ENCODE peak calls at places on chromosomes 4 and X, in six cellular contexts. One of them, this sample, is unnamed. For H3K4me1, the result is how much of the 10 kb centered on the place peaks cover.

GRCh38 chr4:22514431-22514830 is 1.4 kb downstream of the ADGRA3 start:
- DNase-seq in GM23338: no peak
- DNase-seq in MM.1S: no peak
- DNase-seq in K562: no peak
- DNase-seq in PC-3: no peak
- DNase-seq in GM12878: no peak
- DNase-seq in this sample: no peak

GRCh38 chr4:169963998-169964397 is 62.2 kb downstream of the MFAP3L start:
- DNase-seq in GM23338: no peak
- DNase-seq in MM.1S: no peak
- DNase-seq in K562: no peak
- DNase-seq in PC-3: no peak
- DNase-seq in GM12878: no peak
- DNase-seq in this sample: no peak

GRCh38 chr4:109979932-109980717 is 67.4 kb downstream of the EGF start:
- DNase-seq in GM23338: no peak
- DNase-seq in MM.1S: no peak
- DNase-seq in K562: no peak
- DNase-seq in PC-3: peak
- DNase-seq in GM12878: no peak
- DNase-seq in this sample: no peak

GRCh38 chrX:120238947-120239346 is 11.7 kb upstream of the ZBTB33 start:
- DNase-seq in GM23338: no peak
- DNase-seq in MM.1S: no peak
- DNase-seq in K562: no peak
- DNase-seq in PC-3: no peak
- DNase-seq in GM12878: no peak
- DNase-seq in this sample: no peak

GRCh38 chrX:101682723-101683122 is 23.1 kb upstream of the ARMCX2 start:
- DNase-seq in GM23338: no peak
- DNase-seq in MM.1S: no peak
- DNase-seq in K562: no peak
- DNase-seq in PC-3: no peak
- DNase-seq in GM12878: no peak
- DNase-seq in this sample: no peak

GRCh38 chr4:26992657-26993361 is 132.2 kb downstream of the STIM2 start:
- DNase-seq in GM23338: no peak
- DNase-seq in MM.1S: no peak
- DNase-seq in K562: no peak
- DNase-seq in PC-3: no peak
- DNase-seq in GM12878: peak
- DNase-seq in this sample: no peak

GRCh38 chrX:7614616-7615015 is 228.4 kb upstream of the VCX start:
- DNase-seq in GM23338: no peak
- DNase-seq in MM.1S: peak
- DNase-seq in K562: no peak
- DNase-seq in PC-3: no peak
- DNase-seq in GM12878: no peak
- DNase-seq in this sample: no peak

GRCh38 chr4:142883433-142883832 is 37.3 kb upstream of the INPP4B start:
- DNase-seq in GM23338: peak
- DNase-seq in MM.1S: no peak
- DNase-seq in K562: no peak
- DNase-seq in PC-3: peak
- DNase-seq in GM12878: no peak
- DNase-seq in this sample: no peak

GRCh38 chrX:153642313-153642654 is 4.7 kb upstream of the DUSP9 start:
- DNase-seq in GM23338: peak
- DNase-seq in MM.1S: no peak
- DNase-seq in K562: peak
- DNase-seq in PC-3: no peak
- DNase-seq in GM12878: no peak
- DNase-seq in this sample: peak

GRCh38 chr4:18664051-18664450 is 642.5 kb upstream of the LCORL start:
- DNase-seq in GM23338: no peak
- DNase-seq in MM.1S: no peak
- DNase-seq in K562: no peak
- DNase-seq in PC-3: no peak
- DNase-seq in GM12878: no peak
- DNase-seq in this sample: no peak

GRCh38 chrX:111411591-111412371 is at the start of gene DCX:
- DNase-seq in GM23338: peak
- DNase-seq in MM.1S: no peak
- DNase-seq in K562: no peak
- DNase-seq in PC-3: no peak
- DNase-seq in GM12878: no peak
- DNase-seq in this sample: no peak

GRCh38 chrX:132631579-132632232 is 142.9 kb upstream of the MBNL3 start:
- DNase-seq in GM23338: peak
- DNase-seq in MM.1S: peak
- DNase-seq in K562: peak
- DNase-seq in PC-3: peak
- DNase-seq in GM12878: no peak
- DNase-seq in this sample: peak

GRCh38 chr4:4871267-4872147 is 12.0 kb downstream of the MSX1 start:
- DNase-seq in GM23338: peak
- DNase-seq in MM.1S: peak
- DNase-seq in K562: no peak
- DNase-seq in PC-3: no peak
- DNase-seq in GM12878: no peak
- DNase-seq in this sample: no peak

GRCh38 chr4:4874254-4874653 is 14.8 kb downstream of the MSX1 start:
- DNase-seq in GM23338: no peak
- DNase-seq in MM.1S: no peak
- DNase-seq in K562: no peak
- DNase-seq in PC-3: no peak
- DNase-seq in GM12878: no peak
- DNase-seq in this sample: no peak

GRCh38 chr4:4870493-4871266 is 11.2 kb downstream of the MSX1 start:
- DNase-seq in GM23338: no peak
- DNase-seq in MM.1S: no peak
- DNase-seq in K562: no peak
- DNase-seq in PC-3: no peak
- DNase-seq in GM12878: no peak
- DNase-seq in this sample: no peak

GRCh38 chr4:4869731-4870483 is 10.4 kb downstream of the MSX1 start:
- DNase-seq in GM23338: peak
- DNase-seq in MM.1S: no peak
- DNase-seq in K562: no peak
- DNase-seq in PC-3: no peak
- DNase-seq in GM12878: no peak
- DNase-seq in this sample: no peak

DNA sequence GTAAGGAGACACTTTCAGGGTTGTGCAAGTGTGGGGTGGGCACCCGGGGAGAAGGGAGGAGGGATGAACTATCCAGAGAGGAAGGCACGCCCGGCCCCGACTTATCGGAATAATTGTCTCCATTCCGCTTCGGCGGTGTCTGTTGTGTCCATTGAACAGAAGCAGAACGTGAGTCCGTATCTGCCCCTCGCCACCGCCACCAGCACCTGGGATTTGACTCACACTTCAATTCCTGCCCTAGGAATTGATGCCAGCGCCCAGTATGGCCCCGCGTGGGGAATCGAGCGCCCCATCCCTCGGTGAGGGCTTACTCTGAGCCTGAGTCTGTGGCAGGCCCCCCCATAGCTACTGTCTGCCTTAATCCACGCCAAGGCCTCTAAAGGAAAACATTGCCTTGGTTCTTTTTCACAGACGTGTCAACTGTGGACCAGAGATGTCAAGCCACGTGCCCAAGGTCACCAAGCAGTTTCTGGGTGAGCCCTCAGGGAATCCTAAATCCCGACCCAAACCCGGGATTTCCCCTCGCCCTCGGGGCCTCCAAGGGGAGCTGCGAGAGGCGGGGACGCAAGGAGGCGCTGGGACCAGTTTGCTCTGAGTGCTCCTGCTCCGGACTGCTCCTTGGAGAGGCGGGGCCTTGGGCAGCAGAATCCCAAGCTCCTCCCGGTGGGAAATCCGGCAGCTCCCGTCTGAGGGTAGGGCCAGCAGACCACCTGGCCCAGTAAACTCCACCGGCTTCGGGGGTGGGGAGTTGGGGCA is 12.9 kb downstream of the MSX1 start:
- DNase-seq in GM23338: peak
- DNase-seq in MM.1S: no peak
- DNase-seq in K562: no peak
- DNase-seq in PC-3: no peak
- DNase-seq in GM12878: no peak
- DNase-seq in this sample: no peak
- TF ChIP-seq EZH2 in GM23338: peak
- TF ChIP-seq EZH2 in MM.1S: no peak
- TF ChIP-seq EZH2 in K562: no peak
- TF ChIP-seq EZH2 in PC-3: no peak
- TF ChIP-seq EZH2 in GM12878: no peak
- TF ChIP-seq EZH2 in this sample: no peak

DNA sequence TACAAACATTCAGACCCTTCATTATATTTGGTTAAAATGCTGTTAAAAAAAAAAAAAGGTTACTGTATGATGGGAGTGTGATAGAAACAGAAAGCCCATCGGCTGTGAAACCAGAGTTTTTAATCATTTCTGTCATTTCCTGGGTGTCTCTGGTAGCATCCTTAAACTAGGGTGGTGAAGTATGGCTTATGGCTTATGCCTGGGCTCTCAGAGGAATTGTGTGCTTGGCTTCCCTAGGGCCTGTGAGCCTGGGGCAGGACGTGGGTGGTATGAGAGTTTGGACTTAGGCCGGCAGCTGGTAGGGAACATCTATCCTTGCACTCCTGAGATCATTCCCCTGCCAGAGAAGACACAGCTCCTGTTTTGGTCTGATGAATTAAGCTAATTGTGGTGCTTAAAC is 52.2 kb downstream of the DCUN1D4 start:
- DNase-seq in GM23338: no peak
- DNase-seq in MM.1S: no peak
- DNase-seq in K562: no peak
- DNase-seq in PC-3: no peak
- DNase-seq in GM12878: no peak
- DNase-seq in this sample: no peak
- H3K4me1 ChIP-seq in GM23338: under half
- H3K4me1 ChIP-seq in MM.1S: under half
- H3K4me1 ChIP-seq in K562: under half
- H3K4me1 ChIP-seq in PC-3: under half
- H3K4me1 ChIP-seq in GM12878: under half
- H3K4me1 ChIP-seq in this sample: under half

DNA sequence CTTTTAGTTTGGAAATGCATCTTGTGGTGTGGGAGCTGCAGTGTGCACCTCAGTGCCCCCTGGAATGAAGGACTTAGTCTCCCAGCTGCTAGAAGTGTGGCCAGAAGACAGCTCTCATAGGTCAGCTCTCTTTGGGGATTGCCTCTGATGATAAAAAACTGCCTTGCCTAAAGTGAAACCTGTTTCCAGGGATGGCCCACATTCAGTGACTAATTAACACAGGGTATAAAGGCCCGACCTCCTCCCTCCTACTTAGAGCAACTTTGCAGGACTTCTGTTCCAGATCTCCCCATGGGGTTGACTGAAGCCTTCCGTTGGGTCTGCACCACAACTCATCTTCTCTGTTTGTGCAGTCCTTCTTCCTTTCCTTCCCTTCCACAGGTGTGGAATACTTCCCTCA is 53.2 kb downstream of the SPINK2 start:
- DNase-seq in GM23338: no peak
- DNase-seq in MM.1S: no peak
- DNase-seq in K562: no peak
- DNase-seq in PC-3: no peak
- DNase-seq in GM12878: no peak
- DNase-seq in this sample: no peak
- H2AFZ ChIP-seq in GM23338: no peak
- H2AFZ ChIP-seq in MM.1S: peak
- H2AFZ ChIP-seq in K562: no peak
- H2AFZ ChIP-seq in PC-3: peak
- H2AFZ ChIP-seq in GM12878: no peak
- H2AFZ ChIP-seq in this sample: no peak

GRCh38 chr4:185020863-185021761 is 2.8 kb downstream of the HELT start:
- DNase-seq in GM23338: peak
- DNase-seq in MM.1S: no peak
- DNase-seq in K562: no peak
- DNase-seq in PC-3: no peak
- DNase-seq in GM12878: no peak
- DNase-seq in this sample: no peak
- TF ChIP-seq EZH2 in GM23338: peak
- TF ChIP-seq EZH2 in MM.1S: no peak
- TF ChIP-seq EZH2 in K562: no peak
- TF ChIP-seq EZH2 in PC-3: no peak
- TF ChIP-seq EZH2 in GM12878: no peak
- TF ChIP-seq EZH2 in this sample: no peak

GRCh38 chr4:3335982-3336381 is 43.2 kb downstream of the RGS12 start:
- DNase-seq in GM23338: no peak
- DNase-seq in MM.1S: no peak
- DNase-seq in K562: no peak
- DNase-seq in PC-3: no peak
- DNase-seq in GM12878: no peak
- DNase-seq in this sample: no peak
- H3K4me1 ChIP-seq in GM23338: under half
- H3K4me1 ChIP-seq in MM.1S: under half
- H3K4me1 ChIP-seq in K562: under half
- H3K4me1 ChIP-seq in PC-3: under half
- H3K4me1 ChIP-seq in GM12878: under half
- H3K4me1 ChIP-seq in this sample: under half

DNA sequence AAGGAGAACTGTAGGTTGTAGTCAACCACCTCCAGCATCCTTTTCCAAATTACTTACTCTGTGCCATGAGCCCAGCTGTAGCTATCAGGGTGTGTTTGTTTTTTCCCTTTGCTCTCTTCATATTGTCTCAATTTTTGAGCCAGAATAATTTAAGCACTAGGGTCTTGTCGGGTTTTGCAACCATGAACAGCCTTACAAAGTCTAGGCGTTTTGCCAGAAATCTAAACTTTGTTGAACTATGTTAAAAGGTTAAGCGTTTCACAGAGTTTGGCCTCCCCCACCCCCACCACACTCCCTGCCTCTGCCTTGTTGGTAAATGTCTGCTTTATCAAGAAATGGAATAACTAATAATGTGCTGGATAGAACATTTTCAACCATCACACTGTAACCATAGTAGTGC is 190.6 kb upstream of the TTC29 start:
- DNase-seq in GM23338: no peak
- DNase-seq in MM.1S: no peak
- DNase-seq in K562: no peak
- DNase-seq in PC-3: no peak
- DNase-seq in GM12878: no peak
- DNase-seq in this sample: no peak
- H2AFZ ChIP-seq in GM23338: no peak
- H2AFZ ChIP-seq in MM.1S: no peak
- H2AFZ ChIP-seq in K562: no peak
- H2AFZ ChIP-seq in PC-3: no peak
- H2AFZ ChIP-seq in GM12878: no peak
- H2AFZ ChIP-seq in this sample: no peak

GRCh38 chr4:1403177-1403583 is 3.1 kb downstream of the NKX1-1 start:
- DNase-seq in GM23338: peak
- DNase-seq in MM.1S: no peak
- DNase-seq in K562: no peak
- DNase-seq in PC-3: no peak
- DNase-seq in GM12878: no peak
- DNase-seq in this sample: no peak
- TF ChIP-seq EZH2 in GM23338: peak
- TF ChIP-seq EZH2 in MM.1S: no peak
- TF ChIP-seq EZH2 in K562: no peak
- TF ChIP-seq EZH2 in PC-3: no peak
- TF ChIP-seq EZH2 in GM12878: no peak
- TF ChIP-seq EZH2 in this sample: no peak

DNA sequence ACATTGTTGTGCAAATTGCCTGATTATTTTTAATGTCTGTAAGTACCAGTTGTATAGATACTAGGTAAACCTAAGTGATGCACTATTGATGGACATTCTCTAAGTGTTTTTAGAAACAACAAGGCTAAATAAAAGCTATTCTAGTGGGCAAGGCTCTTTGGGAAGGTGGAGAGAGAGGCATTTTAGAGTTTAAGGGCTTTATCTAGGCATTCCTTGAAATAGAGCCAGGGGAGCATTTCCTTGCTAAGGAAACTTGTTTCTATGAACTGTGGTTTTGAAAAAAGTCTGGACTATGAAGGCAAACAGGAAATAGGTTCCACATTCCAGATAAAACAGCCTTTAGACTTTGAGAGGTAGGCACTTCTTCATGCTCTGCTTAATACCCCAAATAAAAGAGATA is 23.8 kb downstream of the BMX start:
- DNase-seq in GM23338: no peak
- DNase-seq in MM.1S: no peak
- DNase-seq in K562: no peak
- DNase-seq in PC-3: peak
- DNase-seq in GM12878: no peak
- DNase-seq in this sample: no peak
- H3K4me1 ChIP-seq in GM23338: under half
- H3K4me1 ChIP-seq in MM.1S: under half
- H3K4me1 ChIP-seq in K562: under half
- H3K4me1 ChIP-seq in PC-3: under half
- H3K4me1 ChIP-seq in GM12878: under half
- H3K4me1 ChIP-seq in this sample: under half

This sample was measured in DND-41.